ENCODE peak calls at places on chromosomes 6 and 20, in eight cellular contexts. H is CD8-positive, alpha-beta T cell; J is neural progenitor cell; D is PC-9; Q is A549; P is tibial artery; A is prostate gland; C is fibroblast of lung. R is an unnamed sample.

GRCh38 chr6:14711056-14711703 is 534.7 kb upstream of the JARID2 start:
- DNase-seq in A (no peak), J (peak), H (no peak), D (peak), C (peak), Q (peak), P (no peak), R (no peak)

GRCh38 chr6:155120034-155120433 is 124.9 kb downstream of the TIAM2 start:
- DNase-seq in H (no peak), Q (no peak), D (no peak), J (peak), P (no peak), A (no peak), C (peak), R (no peak)

GRCh38 chr6:106702451-106703110 is 73.2 kb downstream of the QRSL1 start:
- DNase-seq in H (no peak), C (no peak), A (peak), P (no peak), Q (no peak), D (no peak), J (no peak), R (no peak)

GRCh38 chr6:158645064-158646022 is 800 bp upstream of the DYNLT1 start:
- DNase-seq in Q (no peak), J (no peak), A (no peak), D (no peak), H (peak), C (no peak), P (peak), R (no peak)

GRCh38 chr6:12363651-12364381 is 73.7 kb downstream of the EDN1 start:
- DNase-seq in H (no peak), C (no peak), A (no peak), P (no peak), J (no peak), Q (peak), D (no peak), R (no peak)

GRCh38 chr6:103723438-103723837 is 1136.3 kb downstream of the HACE1 start:
- DNase-seq in J (no peak), Q (no peak), H (no peak), D (no peak), C (no peak), A (no peak), P (no peak), R (no peak)

GRCh38 chr6:145829950-145830349 is 15.4 kb upstream of the FBXO30 start:
- DNase-seq in P (no peak), A (no peak), D (no peak), C (no peak), J (no peak), Q (no peak), H (no peak), R (no peak)

GRCh38 chr6:60952500-60952899 is 1333.5 kb downstream of the KHDRBS2 start:
- DNase-seq in H (no peak), J (no peak), C (no peak), A (no peak), D (no peak), Q (no peak), P (no peak), R (no peak)

GRCh38 chr6:21079468-21080048 is 514.0 kb upstream of the SOX4 start:
- DNase-seq in J (no peak), C (peak), A (no peak), P (no peak), Q (no peak), H (no peak), D (no peak), R (no peak)

GRCh38 chr6:18055098-18055497 is 67.4 kb downstream of the NHLRC1 start:
- DNase-seq in P (no peak), H (no peak), C (no peak), Q (no peak), J (no peak), D (no peak), A (no peak), R (no peak)

GRCh38 chr20:63522091-63522868 is 1.7 kb downstream of the PPDPF start:
- DNase-seq in J (no peak), A (no peak), Q (no peak), H (no peak), P (no peak), D (no peak), C (no peak), R (no peak)

GRCh38 chr20:49335456-49335855 is 57.6 kb upstream of the ZNFX1 start:
- DNase-seq in A (no peak), J (no peak), P (no peak), Q (no peak), C (no peak), D (no peak), H (no peak), R (no peak)

GRCh38 chr6:12509060-12509459 is 207.5 kb upstream of the PHACTR1 start:
- DNase-seq in P (no peak), D (no peak), C (no peak), A (no peak), J (no peak), H (no peak), Q (no peak), R (no peak)

GRCh38 chr6:13528777-13529343 is 41.5 kb upstream of the GFOD1 start:
- DNase-seq in Q (no peak), H (no peak), J (no peak), P (no peak), D (no peak), C (no peak), A (no peak), R (no peak)

GRCh38 chr20:478010-478948 is 15.9 kb upstream of the TBC1D20 start:
- DNase-seq in A (no peak), C (peak), P (no peak), D (no peak), Q (no peak), H (no peak), J (no peak), R (no peak)

GRCh38 chr6:30857537-30857936 is 26.8 kb upstream of the DDR1 start:
- DNase-seq in A (no peak), Q (no peak), P (no peak), C (peak), J (no peak), H (no peak), D (peak), R (no peak)

DNA sequence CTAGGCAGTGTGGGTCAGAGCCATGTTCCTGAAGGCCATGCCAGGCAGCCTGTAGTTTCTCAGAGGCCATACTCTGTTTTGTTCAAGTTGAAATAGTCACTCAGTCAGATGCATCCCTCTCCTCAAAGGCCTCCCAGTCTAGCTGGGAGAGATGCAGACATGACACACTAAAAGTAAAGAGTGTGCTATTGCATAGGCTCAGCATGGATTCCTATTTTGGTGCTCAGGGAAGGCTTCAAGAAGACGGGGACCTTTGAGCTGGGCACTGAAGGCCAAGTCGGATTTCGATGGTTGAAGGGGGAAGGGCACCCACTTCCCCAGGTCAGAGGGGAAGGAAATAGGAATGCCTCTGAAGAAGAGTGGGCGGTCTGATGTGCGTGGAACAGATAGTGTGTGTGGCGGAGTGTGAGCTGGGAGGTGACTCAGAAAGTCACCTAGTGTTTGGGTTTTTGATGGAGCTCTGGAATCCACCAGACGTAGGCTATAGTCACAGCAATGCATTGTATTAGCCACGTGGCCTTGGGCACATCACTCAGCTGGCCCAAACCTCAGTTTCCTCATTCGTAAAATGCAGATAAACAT is 3.7 kb downstream of the EPB41L1 start:
- DNase-seq in A (no peak), J (no peak), Q (no peak), H (no peak), D (no peak), C (no peak), P (no peak), R (no peak)
- H3K27ac ChIP-seq in A (no peak), J (no peak), Q (no peak), H (no peak), D (no peak), C (no peak), P (no peak), R (no peak)

GRCh38 chr6:162361168-162361567 is 366.4 kb downstream of the PRKN start:
- DNase-seq in D (no peak), P (no peak), H (no peak), A (no peak), Q (no peak), C (no peak), J (no peak), R (no peak)
- H3K4me3 ChIP-seq in D (no peak), P (no peak), H (no peak), A (no peak), Q (no peak), C (no peak), J (no peak), R (no peak)

GRCh38 chr6:28981391-28981832 is 23.7 kb downstream of the ZNF311 start:
- DNase-seq in C (peak), H (peak), A (peak), Q (no peak), P (peak), J (peak), D (peak), R (peak)

GRCh38 chr6:28979679-28980078 is 25.4 kb downstream of the ZNF311 start:
- DNase-seq in C (no peak), P (no peak), J (no peak), D (no peak), H (no peak), A (no peak), Q (no peak), R (no peak)

GRCh38 chr6:28980137-28980796 is 24.8 kb downstream of the ZNF311 start:
- DNase-seq in P (no peak), A (no peak), C (no peak), J (no peak), Q (no peak), D (no peak), H (no peak), R (no peak)

GRCh38 chr6:28981833-28982475 is 23.2 kb downstream of the ZNF311 start:
- DNase-seq in J (peak), A (peak), Q (peak), H (peak), P (peak), C (peak), D (peak), R (peak)

GRCh38 chr6:28980797-28981390 is 24.2 kb downstream of the ZNF311 start:
- DNase-seq in P (no peak), H (peak), D (peak), C (peak), Q (peak), J (peak), A (no peak), R (peak)
- TF ChIP-seq CTCF in P (peak), H (peak), D (peak), C (peak), Q (peak), J (peak), A (peak), R (peak)

GRCh38 chr6:142867355-142867801 is 77.6 kb downstream of the HIVEP2 start:
- DNase-seq in A (no peak), D (no peak), J (no peak), P (no peak), C (no peak), Q (no peak), H (no peak), R (no peak)
- H3K27ac ChIP-seq in A (no peak), D (no peak), J (no peak), P (no peak), C (no peak), Q (no peak), H (no peak), R (peak)

GRCh38 chr20:32473231-32474008 is 111.7 kb downstream of the NOL4L start:
- DNase-seq in Q (no peak), H (no peak), D (no peak), J (peak), A (no peak), P (no peak), C (no peak), R (no peak)
- H3K4me3 ChIP-seq in Q (no peak), H (no peak), D (no peak), J (no peak), A (no peak), P (no peak), C (peak), R (peak)

GRCh38 chr6:43459535-43459934 is 4.2 kb upstream of the DLK2 start:
- DNase-seq in H (no peak), Q (no peak), C (no peak), A (no peak), D (no peak), J (no peak), P (no peak), R (no peak)

GRCh38 chr6:43455034-43455747 is at the start of gene DLK2:
- DNase-seq in Q (peak), P (no peak), C (no peak), J (peak), H (peak), D (peak), A (no peak), R (no peak)

GRCh38 chr6:43460032-43460431 is 4.7 kb upstream of the DLK2 start:
- DNase-seq in P (no peak), D (no peak), Q (no peak), C (no peak), A (no peak), H (no peak), J (no peak), R (no peak)

GRCh38 chr6:43456737-43457126 is 1.4 kb upstream of the DLK2 start:
- DNase-seq in A (no peak), H (no peak), C (no peak), Q (no peak), P (no peak), D (no peak), J (no peak), R (no peak)

DNA sequence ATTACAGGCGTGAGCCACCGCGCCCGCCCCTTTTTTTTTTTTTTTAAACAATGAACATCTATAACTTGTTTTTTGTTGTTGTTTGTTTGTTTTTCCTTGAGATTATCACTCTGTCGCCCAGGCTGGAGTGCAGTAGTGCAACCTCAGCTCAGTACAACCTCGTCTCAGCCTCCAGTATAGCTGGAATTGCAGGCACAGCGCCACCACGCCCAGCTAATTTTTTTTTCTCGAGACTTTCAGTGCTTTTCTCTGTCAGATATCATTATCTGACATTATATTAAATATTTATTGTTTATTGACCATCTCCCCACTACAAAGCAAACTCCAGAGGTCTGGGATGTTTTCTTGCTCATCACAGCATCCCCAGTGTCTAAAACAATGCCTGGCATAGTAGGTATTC is 2.3 kb upstream of the DLK2 start:
- DNase-seq in C (no peak), A (no peak), D (no peak), H (no peak), Q (no peak), J (no peak), P (no peak), R (no peak)
- TF ChIP-seq CTCF in C (no peak), A (no peak), D (peak), H (no peak), Q (peak), J (peak), P (no peak), R (no peak)

DNA sequence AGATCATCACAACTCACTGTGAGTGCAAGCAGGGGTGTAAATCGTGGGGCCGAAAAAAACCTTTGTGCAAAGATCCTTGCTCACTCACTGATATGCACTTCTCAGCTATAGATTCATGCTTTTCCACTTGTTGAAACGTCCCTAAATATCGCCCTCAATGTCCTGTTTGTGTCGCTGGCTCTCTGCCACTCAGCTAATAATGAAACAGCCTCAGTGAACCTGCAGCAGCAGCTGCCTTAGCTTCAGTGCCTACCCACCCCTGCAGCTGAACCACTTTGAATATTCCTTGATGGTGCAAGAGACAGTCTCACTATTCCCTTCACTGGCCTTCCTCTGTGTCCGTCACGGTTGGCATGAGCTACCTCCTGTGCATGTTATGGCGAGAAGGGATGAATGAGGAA is 128.9 kb upstream of the NAA20 start:
- DNase-seq in H (no peak), P (no peak), J (no peak), D (no peak), A (peak), C (no peak), Q (no peak), R (no peak)
- H3K27ac ChIP-seq in H (no peak), P (peak), J (no peak), D (no peak), A (peak), C (peak), Q (peak), R (peak)

DNA sequence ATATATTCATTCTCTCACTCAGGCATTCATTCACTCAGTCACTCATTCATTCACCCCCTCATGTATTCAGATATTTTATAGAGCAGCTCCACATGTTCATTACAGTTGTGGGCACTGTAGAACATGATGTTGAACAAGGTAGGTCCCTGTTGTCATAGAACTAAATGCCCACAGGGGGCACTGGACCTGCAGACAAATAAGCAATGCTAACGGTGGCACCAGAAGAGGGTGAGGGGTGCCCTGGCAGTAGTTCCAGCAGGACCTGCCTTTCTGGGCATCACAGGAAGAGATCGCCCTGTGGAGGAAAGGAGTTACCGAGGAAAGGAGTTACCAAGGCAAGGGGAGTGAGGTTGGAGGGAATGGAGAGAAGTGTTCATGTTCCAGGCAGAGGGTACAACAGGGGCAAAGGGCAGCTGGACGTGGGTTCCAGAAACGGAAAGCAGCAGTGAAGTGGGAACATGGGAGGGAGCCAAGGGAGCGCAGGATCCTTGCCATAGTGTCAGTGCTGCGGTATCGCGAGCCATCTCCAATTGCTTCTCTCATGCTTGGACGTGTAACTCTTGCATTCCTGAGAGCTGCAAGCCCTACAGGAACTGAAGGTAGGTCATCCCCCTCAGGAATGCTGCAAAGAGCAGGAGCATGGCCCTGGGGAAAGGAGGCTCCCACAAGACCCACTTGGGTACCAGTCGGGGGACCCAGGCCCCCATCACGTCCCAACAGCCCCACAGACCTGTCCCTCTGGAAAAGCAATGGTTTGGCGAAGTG is 128.2 kb downstream of the EDN3 start:
- DNase-seq in Q (no peak), H (no peak), J (no peak), P (no peak), C (no peak), A (peak), D (no peak), R (no peak)
- H3K4me3 ChIP-seq in Q (no peak), H (no peak), J (no peak), P (no peak), C (no peak), A (no peak), D (no peak), R (no peak)

DNA sequence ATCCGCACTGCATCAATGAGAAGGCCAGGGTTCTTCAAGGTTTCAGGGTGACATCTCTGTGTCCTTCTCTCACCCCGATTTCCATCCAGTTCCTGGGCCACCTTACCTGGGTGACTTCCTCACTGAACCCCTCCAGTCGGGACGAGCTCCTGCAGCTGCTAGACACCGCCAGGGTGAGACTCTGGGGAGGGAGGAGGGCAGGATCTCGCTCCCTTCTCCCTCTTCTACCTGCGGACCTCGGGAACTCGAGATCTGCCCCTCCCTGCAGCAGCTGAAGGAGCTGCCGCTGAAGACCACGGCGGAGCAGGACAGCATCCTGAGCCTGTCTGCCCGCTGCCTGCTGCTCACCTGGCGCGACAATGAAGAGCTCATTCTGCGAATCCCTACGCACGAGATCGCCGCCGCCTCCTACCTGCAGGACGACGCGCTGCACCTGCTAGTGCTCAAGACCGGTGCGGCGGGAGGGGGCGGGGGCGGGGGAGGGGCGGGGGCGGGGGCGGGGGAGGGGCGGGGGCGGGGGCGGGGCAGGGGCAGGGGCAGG is 7.5 kb downstream of the CCM2L start:
- DNase-seq in H (peak), C (no peak), Q (peak), D (peak), A (peak), J (peak), P (no peak), R (no peak)
- TF ChIP-seq CTCF in H (no peak), C (no peak), Q (no peak), D (peak), A (peak), J (peak), P (no peak), R (no peak)

DNA sequence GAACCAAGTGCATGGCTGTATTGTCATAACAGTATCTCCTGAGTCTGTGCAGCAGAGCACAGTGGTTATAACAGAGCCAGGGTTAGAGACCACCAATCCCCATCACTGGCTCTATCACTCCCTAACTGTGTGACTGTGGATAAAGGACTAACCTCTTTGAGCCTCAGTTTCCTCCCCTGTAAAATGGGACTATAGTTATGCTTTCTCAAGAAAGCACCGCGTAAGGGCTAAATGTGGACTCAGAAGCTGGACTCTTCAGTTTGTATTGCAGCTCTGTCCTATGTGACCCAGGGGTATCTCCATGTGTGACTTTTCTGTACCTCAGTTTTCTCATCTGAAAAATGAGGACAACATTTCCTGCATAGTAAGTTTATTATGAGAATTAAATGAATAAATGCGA is 59.9 kb downstream of the TRAM2 start:
- DNase-seq in C (no peak), H (no peak), J (no peak), D (no peak), A (no peak), Q (no peak), P (no peak), R (no peak)
- H3K27ac ChIP-seq in C (peak), H (no peak), J (no peak), D (no peak), A (no peak), Q (peak), P (peak), R (no peak)

R was measured in psoas muscle.